ENCODE peak calls at places on chromosome 10, in seven cellular contexts. S, K, B, Z, G, M and D are unnamed samples.
A peak's percentile ranks its signal among the peaks of the same experiment; 100 is the strongest.

GRCh38 chr10:19231034-19231433 is 182.4 kb downstream of the MALRD1 start:
- DNase-seq in S (no peak), K (no peak), B (no peak), Z (no peak), G (no peak), M (no peak), D (no peak)

GRCh38 chr10:35359873-35360272 is 23.6 kb downstream of the CCNY start:
- DNase-seq in S (no peak), K (no peak), B (no peak), Z (no peak), G (no peak), M (no peak), D (no peak)

GRCh38 chr10:6128591-6129383 is 40.0 kb downstream of the RBM17 start:
- DNase-seq in S (no peak), K (no peak), B (peak; percentile 9), Z (no peak), G (peak; percentile 60), M (no peak), D (no peak)

GRCh38 chr10:77333610-77334340 is 303.8 kb downstream of the KCNMA1 start:
- DNase-seq in S (no peak), K (no peak), B (no peak), Z (no peak), G (no peak), M (no peak), D (no peak)

GRCh38 chr10:44477021-44477420 is 92.1 kb upstream of the CXCL12 start:
- DNase-seq in S (no peak), K (no peak), B (no peak), Z (peak; percentile 49), G (peak; percentile 85), M (no peak), D (no peak)

GRCh38 chr10:80136134-80136571 is 3.6 kb downstream of the PLAC9 start:
- DNase-seq in S (no peak), K (no peak), B (no peak), Z (peak; percentile 83), G (peak; percentile 96), M (no peak), D (no peak)

GRCh38 chr10:114022292-114022691 is 21.4 kb upstream of the ADRB1 start:
- DNase-seq in S (no peak), K (no peak), B (no peak), Z (no peak), G (peak; percentile 52), M (no peak), D (no peak)

GRCh38 chr10:72757712-72758111 is 65.8 kb downstream of the MCU start:
- DNase-seq in S (no peak), K (no peak), B (no peak), Z (no peak), G (no peak), M (no peak), D (no peak)

GRCh38 chr10:69802424-69803161 is 887 bp downstream of the COL13A1 start:
- DNase-seq in S (no peak), K (peak; percentile 36), B (peak; percentile 88), Z (no peak), G (peak; percentile 58), M (no peak), D (no peak)

GRCh38 chr10:15436696-15437095 is 65.6 kb upstream of the FAM171A1 start:
- DNase-seq in S (no peak), K (no peak), B (no peak), Z (no peak), G (no peak), M (no peak), D (no peak)

GRCh38 chr10:121221991-121222390 is 370.8 kb downstream of the WDR11 start:
- DNase-seq in S (no peak), K (no peak), B (no peak), Z (no peak), G (no peak), M (no peak), D (no peak)

GRCh38 chr10:132593900-132594876 is 56.6 kb downstream of the INPP5A start:
- DNase-seq in S (no peak), K (no peak), B (no peak), Z (no peak), G (no peak), M (no peak), D (peak; percentile 52)

GRCh38 chr10:104300002-104300735 is 31.2 kb downstream of the GSTO2 start:
- DNase-seq in S (no peak), K (no peak), B (no peak), Z (peak; percentile 85), G (peak; percentile 99), M (no peak), D (no peak)

GRCh38 chr10:58397830-58398229 is 12.6 kb downstream of the TFAM start:
- DNase-seq in S (no peak), K (no peak), B (no peak), Z (no peak), G (no peak), M (no peak), D (no peak)

GRCh38 chr10:86583983-86584382 is 62.4 kb upstream of the WAPL start:
- DNase-seq in S (no peak), K (no peak), B (no peak), Z (no peak), G (no peak), M (no peak), D (no peak)

GRCh38 chr10:129641982-129642381 is 174.9 kb downstream of the MGMT start:
- DNase-seq in S (no peak), K (no peak), B (no peak), Z (no peak), G (no peak), M (no peak), D (no peak)

GRCh38 chr10:46094931-46095755 is 49.1 kb upstream of the MSMB start:
- DNase-seq in S (no peak), K (no peak), B (peak; percentile 44), Z (no peak), G (no peak), M (no peak), D (no peak)

GRCh38 chr10:49318751-49319150 is 19.8 kb downstream of the C10orf71 start:
- DNase-seq in S (no peak), K (no peak), B (peak; percentile 64), Z (no peak), G (no peak), M (no peak), D (no peak)

GRCh38 chr10:80277016-80277415 is 12.4 kb downstream of the MAT1A start:
- DNase-seq in S (no peak), K (no peak), B (no peak), Z (no peak), G (no peak), M (no peak), D (no peak)

GRCh38 chr10:63819753-63820347 is 298.6 kb downstream of the REEP3 start:
- DNase-seq in S (peak; percentile 30), K (no peak), B (peak; percentile 62), Z (peak; percentile 40), G (peak; percentile 86), M (no peak), D (no peak)

GRCh38 chr10:100742067-100742771 is 3.2 kb upstream of the PAX2 start:
- DNase-seq in S (no peak), K (no peak), B (peak; percentile 65), Z (no peak), G (no peak), M (no peak), D (no peak)

GRCh38 chr10:113957013-113957412 is 86.7 kb upstream of the ADRB1 start:
- DNase-seq in S (no peak), K (no peak), B (no peak), Z (peak; percentile 43), G (peak; percentile 84), M (no peak), D (no peak)